ENCODE peak calls at places on chromosomes 16 and 17, in four cellular contexts. One of them, this sample, is unnamed.

GRCh38 chr16:31200821-31201510 is 1.6 kb downstream of the PYCARD start:
- DNase-seq in CD8-positive, alpha-beta memory T cell: no peak
- DNase-seq in SJSA1: no peak
- DNase-seq in breast epithelium: no peak
- DNase-seq in this sample: peak; percentile 21

GRCh38 chr17:48486557-48486956 is 44.3 kb downstream of the HOXB1 start:
- DNase-seq in breast epithelium: no peak
- DNase-seq in SJSA1: peak; percentile 92
- DNase-seq in CD8-positive, alpha-beta memory T cell: no peak
- DNase-seq in this sample: peak; percentile 84

GRCh38 chr16:59053911-59054310 is 319.8 kb upstream of the GOT2 start:
- DNase-seq in CD8-positive, alpha-beta memory T cell: no peak
- DNase-seq in breast epithelium: no peak
- DNase-seq in SJSA1: no peak
- DNase-seq in this sample: no peak

GRCh38 chr16:10699756-10700155 is 5.0 kb upstream of the TEKT5 start:
- DNase-seq in SJSA1: no peak
- DNase-seq in breast epithelium: no peak
- DNase-seq in CD8-positive, alpha-beta memory T cell: no peak
- DNase-seq in this sample: no peak

GRCh38 chr16:73232555-73233422 is 184.9 kb upstream of the ZFHX3 start:
- DNase-seq in SJSA1: peak; percentile 75
- DNase-seq in CD8-positive, alpha-beta memory T cell: no peak
- DNase-seq in breast epithelium: no peak
- DNase-seq in this sample: peak; percentile 82

GRCh38 chr16:70252355-70252988 is 732 bp upstream of the EXOSC6 start:
- DNase-seq in breast epithelium: no peak
- DNase-seq in CD8-positive, alpha-beta memory T cell: no peak
- DNase-seq in SJSA1: no peak
- DNase-seq in this sample: no peak

GRCh38 chr16:87099001-87099740 is 218.0 kb downstream of the C16orf95 start:
- DNase-seq in SJSA1: no peak
- DNase-seq in CD8-positive, alpha-beta memory T cell: no peak
- DNase-seq in breast epithelium: no peak
- DNase-seq in this sample: no peak

GRCh38 chr17:83180996-83181481 is 101.6 kb downstream of the METRNL start:
- DNase-seq in breast epithelium: peak; percentile 34
- DNase-seq in CD8-positive, alpha-beta memory T cell: no peak
- DNase-seq in SJSA1: peak; percentile 41
- DNase-seq in this sample: no peak

GRCh38 chr17:15385305-15385704 is 43.9 kb upstream of the TEKT3 start:
- DNase-seq in SJSA1: no peak
- DNase-seq in breast epithelium: no peak
- DNase-seq in CD8-positive, alpha-beta memory T cell: no peak
- DNase-seq in this sample: no peak

GRCh38 chr17:37088459-37088858 is 139.7 kb downstream of the AATF start:
- DNase-seq in breast epithelium: no peak
- DNase-seq in SJSA1: no peak
- DNase-seq in CD8-positive, alpha-beta memory T cell: no peak
- DNase-seq in this sample: no peak

GRCh38 chr17:82596316-82596715 is 51.9 kb downstream of the WDR45B start:
- DNase-seq in CD8-positive, alpha-beta memory T cell: no peak
- DNase-seq in breast epithelium: no peak
- DNase-seq in SJSA1: no peak
- DNase-seq in this sample: no peak

GRCh38 chr16:12439443-12440232 is 364.0 kb downstream of the CPPED1 start:
- DNase-seq in breast epithelium: no peak
- DNase-seq in SJSA1: no peak
- DNase-seq in CD8-positive, alpha-beta memory T cell: no peak
- DNase-seq in this sample: no peak

GRCh38 chr17:58969156-58969555 is 137.5 kb downstream of the TRIM37 start:
- DNase-seq in SJSA1: no peak
- DNase-seq in CD8-positive, alpha-beta memory T cell: no peak
- DNase-seq in breast epithelium: no peak
- DNase-seq in this sample: no peak

GRCh38 chr17:489758-490329 is 137.2 kb upstream of the RPH3AL start:
- DNase-seq in CD8-positive, alpha-beta memory T cell: peak; percentile 56
- DNase-seq in SJSA1: no peak
- DNase-seq in breast epithelium: no peak
- DNase-seq in this sample: no peak

GRCh38 chr17:57852041-57852954 is 2.5 kb upstream of the MRPS23 start:
- DNase-seq in SJSA1: no peak
- DNase-seq in breast epithelium: no peak
- DNase-seq in CD8-positive, alpha-beta memory T cell: no peak
- DNase-seq in this sample: no peak

GRCh38 chr16:14248791-14249190 is 177.7 kb downstream of the MRTFB start:
- DNase-seq in breast epithelium: no peak
- DNase-seq in CD8-positive, alpha-beta memory T cell: no peak
- DNase-seq in SJSA1: no peak
- DNase-seq in this sample: no peak

GRCh38 chr17:69858460-69858859 is 216.6 kb upstream of the KCNJ16 start:
- DNase-seq in SJSA1: no peak
- DNase-seq in breast epithelium: no peak
- DNase-seq in CD8-positive, alpha-beta memory T cell: no peak
- DNase-seq in this sample: no peak
- H3K4me3 ChIP-seq in SJSA1: no peak overlapping the region
- H3K4me3 ChIP-seq in breast epithelium: no peak overlapping the region
- H3K4me3 ChIP-seq in CD8-positive, alpha-beta memory T cell: no peak overlapping the region
- H3K4me3 ChIP-seq in this sample: no peak overlapping the region

GRCh38 chr16:1048442-1049112 is 24.0 kb upstream of the SSTR5 start:
- DNase-seq in CD8-positive, alpha-beta memory T cell: no peak
- DNase-seq in SJSA1: no peak
- DNase-seq in breast epithelium: no peak
- DNase-seq in this sample: no peak
- H3K4me3 ChIP-seq in CD8-positive, alpha-beta memory T cell: no peak overlapping the region
- H3K4me3 ChIP-seq in SJSA1: no peak overlapping the region
- H3K4me3 ChIP-seq in breast epithelium: no peak overlapping the region
- H3K4me3 ChIP-seq in this sample: no peak overlapping the region

GRCh38 chr17:16980813-16981731 is 9.2 kb upstream of the TNFRSF13B start:
- DNase-seq in SJSA1: no peak
- DNase-seq in CD8-positive, alpha-beta memory T cell: no peak
- DNase-seq in breast epithelium: no peak
- DNase-seq in this sample: no peak
- H3K4me3 ChIP-seq in SJSA1: no peak overlapping the region
- H3K4me3 ChIP-seq in CD8-positive, alpha-beta memory T cell: no peak overlapping the region
- H3K4me3 ChIP-seq in breast epithelium: no peak overlapping the region
- H3K4me3 ChIP-seq in this sample: no peak overlapping the region

GRCh38 chr17:8003594-8004181 is 1.3 kb downstream of the GUCY2D start:
- DNase-seq in CD8-positive, alpha-beta memory T cell: no peak
- DNase-seq in breast epithelium: no peak
- DNase-seq in SJSA1: no peak
- DNase-seq in this sample: no peak
- H3K4me3 ChIP-seq in CD8-positive, alpha-beta memory T cell: no peak overlapping the region
- H3K4me3 ChIP-seq in breast epithelium: peak overlapping the region; percentile 44
- H3K4me3 ChIP-seq in SJSA1: no peak overlapping the region
- H3K4me3 ChIP-seq in this sample: no peak overlapping the region

DNA sequence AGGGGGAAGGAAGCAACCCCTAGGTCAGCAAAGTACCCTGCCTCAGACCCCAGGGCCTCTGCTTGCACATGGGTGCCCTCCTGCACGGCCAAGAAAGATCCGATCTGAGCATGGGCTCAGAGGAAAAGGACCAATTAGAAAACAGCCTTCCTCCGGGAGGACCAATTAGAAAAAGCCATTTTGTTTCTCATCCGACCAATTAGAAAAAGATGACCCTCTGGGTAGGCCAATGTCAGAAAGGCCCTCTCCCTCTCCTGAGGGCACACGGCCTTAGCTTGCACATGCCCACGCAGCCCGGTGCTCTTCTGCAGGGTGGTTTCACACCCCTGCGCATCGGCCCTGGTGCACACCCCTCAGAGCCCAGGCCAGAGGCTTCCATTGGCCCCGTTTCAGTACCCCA is 5.1 kb upstream of the CISD3 start:
- DNase-seq in breast epithelium: no peak
- DNase-seq in SJSA1: no peak
- DNase-seq in CD8-positive, alpha-beta memory T cell: no peak
- DNase-seq in this sample: no peak
- H3K4me3 ChIP-seq in breast epithelium: no peak overlapping the region
- H3K4me3 ChIP-seq in SJSA1: no peak overlapping the region
- H3K4me3 ChIP-seq in CD8-positive, alpha-beta memory T cell: no peak overlapping the region
- H3K4me3 ChIP-seq in this sample: no peak overlapping the region

GRCh38 chr17:75809631-75810111 is 25.1 kb downstream of the UNK start:
- DNase-seq in breast epithelium: peak; percentile 50
- DNase-seq in SJSA1: no peak
- DNase-seq in CD8-positive, alpha-beta memory T cell: no peak
- DNase-seq in this sample: no peak

GRCh38 chr17:75808905-75809621 is 24.5 kb downstream of the UNK start:
- DNase-seq in SJSA1: no peak
- DNase-seq in breast epithelium: peak; percentile 54
- DNase-seq in CD8-positive, alpha-beta memory T cell: no peak
- DNase-seq in this sample: no peak

GRCh38 chr17:75810216-75810615 is 25.6 kb downstream of the UNK start:
- DNase-seq in SJSA1: no peak
- DNase-seq in breast epithelium: peak; percentile 12
- DNase-seq in CD8-positive, alpha-beta memory T cell: no peak
- DNase-seq in this sample: no peak

GRCh38 chr17:75812096-75813001 is 27.7 kb downstream of the UNK start:
- DNase-seq in SJSA1: no peak
- DNase-seq in breast epithelium: peak; percentile 43
- DNase-seq in CD8-positive, alpha-beta memory T cell: no peak
- DNase-seq in this sample: no peak

DNA sequence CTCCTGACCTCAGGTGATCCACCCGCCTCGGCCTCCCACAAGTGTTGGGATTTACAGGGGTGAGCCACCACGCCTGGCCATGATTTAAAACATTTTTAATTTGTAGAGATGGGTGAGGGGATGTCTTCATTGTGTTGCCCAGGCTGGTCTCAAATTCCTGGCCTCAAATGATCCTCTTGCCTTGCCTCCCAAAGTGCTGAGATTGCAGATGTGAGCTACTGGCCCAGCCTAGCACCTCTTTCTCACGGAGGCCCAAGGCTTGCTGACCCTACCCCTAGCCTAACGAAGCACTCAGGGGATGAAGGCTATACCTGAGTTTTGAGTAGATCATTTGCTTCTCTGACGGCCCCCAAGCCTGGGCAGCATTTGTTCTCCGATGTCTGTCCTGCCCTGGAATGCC is 26.6 kb downstream of the UNK start:
- DNase-seq in SJSA1: no peak
- DNase-seq in CD8-positive, alpha-beta memory T cell: no peak
- DNase-seq in breast epithelium: no peak
- DNase-seq in this sample: no peak
- H3K4me3 ChIP-seq in SJSA1: no peak overlapping the region
- H3K4me3 ChIP-seq in CD8-positive, alpha-beta memory T cell: no peak overlapping the region
- H3K4me3 ChIP-seq in breast epithelium: no peak overlapping the region
- H3K4me3 ChIP-seq in this sample: no peak overlapping the region

DNA sequence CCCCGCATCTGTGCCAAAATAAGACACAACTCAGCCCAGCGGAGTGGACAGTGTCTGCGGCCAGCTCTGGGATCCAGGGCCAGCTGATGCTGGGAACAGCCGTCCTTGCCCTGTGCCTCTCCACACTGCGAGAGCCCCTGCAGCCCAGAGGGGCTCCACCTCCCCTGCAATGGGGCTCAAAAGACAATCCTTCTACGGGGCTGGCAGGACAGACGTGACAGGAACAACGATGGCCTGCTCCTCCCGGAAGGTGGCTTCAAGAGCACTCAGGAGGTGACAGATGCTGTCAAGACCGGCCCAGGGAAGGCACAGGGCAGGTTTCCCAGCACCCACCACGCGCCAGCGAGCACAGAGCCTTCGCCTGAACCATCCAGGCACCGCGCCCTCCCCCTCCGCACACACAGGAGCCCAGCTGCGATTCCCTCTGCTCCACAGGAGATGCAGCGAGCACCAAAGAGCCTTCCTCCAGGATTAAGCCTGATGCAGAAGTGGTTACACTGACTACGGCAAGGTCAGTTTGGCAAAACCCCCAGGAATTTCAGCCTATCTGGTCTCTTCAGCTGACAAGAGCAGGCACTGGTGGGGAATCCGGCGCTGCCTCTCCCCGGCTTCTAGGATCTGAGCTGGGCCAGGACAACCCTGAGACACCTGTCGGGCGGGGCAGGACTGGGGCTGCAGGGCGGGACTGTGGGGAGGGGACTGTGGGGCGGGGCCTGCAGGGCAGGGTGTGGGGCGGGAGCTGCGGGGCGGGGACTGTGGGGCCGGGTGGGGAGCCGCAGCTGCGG is 103.4 kb downstream of the ZNF778 start:
- DNase-seq in breast epithelium: no peak
- DNase-seq in SJSA1: no peak
- DNase-seq in CD8-positive, alpha-beta memory T cell: no peak
- DNase-seq in this sample: no peak
- H3K4me3 ChIP-seq in breast epithelium: peak overlapping the region; percentile 15
- H3K4me3 ChIP-seq in SJSA1: peak overlapping the region; percentile 9
- H3K4me3 ChIP-seq in CD8-positive, alpha-beta memory T cell: no peak overlapping the region
- H3K4me3 ChIP-seq in this sample: peak overlapping the region; percentile 27

DNA sequence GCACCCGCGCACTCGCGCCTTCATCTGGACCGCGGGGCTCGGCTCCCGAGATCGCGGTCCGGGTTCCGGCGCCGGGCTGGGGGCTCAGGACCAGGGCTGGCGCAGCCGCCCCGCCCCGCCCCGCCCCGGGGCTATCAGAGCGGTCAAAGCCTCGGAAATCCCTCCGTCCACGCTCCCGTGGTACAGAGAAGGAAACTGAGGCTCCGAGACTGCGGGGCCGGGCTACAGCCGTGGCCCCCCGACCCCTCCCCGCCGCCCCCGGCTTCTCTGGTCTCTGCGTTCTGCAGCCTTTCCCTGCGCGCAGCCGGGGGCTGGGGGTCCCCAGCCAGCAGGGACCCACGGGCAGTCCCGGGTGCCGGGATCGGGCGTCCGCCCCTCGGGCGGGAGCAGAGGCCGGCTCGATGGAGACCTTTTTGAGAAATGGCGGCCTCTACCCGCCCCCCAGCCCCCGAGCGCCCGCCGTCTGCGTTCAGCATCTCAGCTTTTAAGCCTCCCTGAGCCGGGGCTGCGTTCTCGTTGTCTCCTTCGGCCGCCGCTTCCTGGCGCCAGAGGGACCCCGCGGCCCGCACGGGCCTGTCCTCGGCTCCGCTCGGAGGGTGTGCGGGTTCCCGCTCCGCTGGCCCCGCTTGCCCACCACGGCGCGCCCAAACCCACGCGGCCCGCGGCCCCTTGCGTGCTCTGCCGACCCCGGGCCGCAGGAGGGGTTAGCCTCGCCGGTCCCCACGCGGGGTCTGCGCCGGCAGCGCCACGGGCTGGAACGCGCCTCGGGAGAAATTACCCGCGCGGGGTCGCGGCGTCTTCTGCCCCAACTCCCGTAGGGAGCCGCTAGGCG is 1.5 kb upstream of the NPTX1 start:
- DNase-seq in CD8-positive, alpha-beta memory T cell: no peak
- DNase-seq in breast epithelium: no peak
- DNase-seq in SJSA1: no peak
- DNase-seq in this sample: no peak
- H3K4me3 ChIP-seq in CD8-positive, alpha-beta memory T cell: no peak overlapping the region
- H3K4me3 ChIP-seq in breast epithelium: peak overlapping the region; percentile 33
- H3K4me3 ChIP-seq in SJSA1: peak overlapping the region; percentile 27
- H3K4me3 ChIP-seq in this sample: peak overlapping the region; percentile 15

GRCh38 chr17:50421308-50422031 is 4.5 kb upstream of the ACSF2 start:
- DNase-seq in breast epithelium: no peak
- DNase-seq in SJSA1: no peak
- DNase-seq in CD8-positive, alpha-beta memory T cell: no peak
- DNase-seq in this sample: no peak
- H3K4me3 ChIP-seq in breast epithelium: peak overlapping the region; percentile 36
- H3K4me3 ChIP-seq in SJSA1: peak overlapping the region; percentile 8
- H3K4me3 ChIP-seq in CD8-positive, alpha-beta memory T cell: peak overlapping the region; percentile 20
- H3K4me3 ChIP-seq in this sample: no peak overlapping the region

GRCh38 chr17:28706471-28707338 is 5.0 kb downstream of the PROCA1 start:
- DNase-seq in breast epithelium: no peak
- DNase-seq in SJSA1: no peak
- DNase-seq in CD8-positive, alpha-beta memory T cell: no peak
- DNase-seq in this sample: no peak
- H3K4me3 ChIP-seq in breast epithelium: no peak overlapping the region
- H3K4me3 ChIP-seq in SJSA1: no peak overlapping the region
- H3K4me3 ChIP-seq in CD8-positive, alpha-beta memory T cell: no peak overlapping the region
- H3K4me3 ChIP-seq in this sample: no peak overlapping the region